ENCODE peak calls at places on chromosomes 6 and 20, in six cellular contexts. I is lower lobe of right lung, Z is pancreas, D is A673, E is uterus, C is spleen. Q is an unnamed sample.

GRCh38 chr20:35821807-35822242 is 50.0 kb downstream of the PHF20 start:
- DNase-seq in I (no peak), Z (no peak), D (no peak), E (no peak), C (no peak), Q (peak)

GRCh38 chr6:6234963-6235362 is 85.5 kb downstream of the F13A1 start:
- DNase-seq in I (no peak), Z (no peak), D (no peak), E (no peak), C (no peak), Q (no peak)

GRCh38 chr6:124131779-124132178 is 328.1 kb downstream of the NKAIN2 start:
- DNase-seq in I (no peak), Z (no peak), D (no peak), E (no peak), C (no peak), Q (no peak)

GRCh38 chr6:76771076-76771634 is 692.1 kb downstream of the HTR1B start:
- DNase-seq in I (no peak), Z (no peak), D (no peak), E (no peak), C (no peak), Q (no peak)

GRCh38 chr6:22906091-22906549 is 336.8 kb downstream of the HDGFL1 start:
- DNase-seq in I (no peak), Z (no peak), D (peak), E (no peak), C (no peak), Q (peak)

GRCh38 chr6:107656381-107656780 is 166.5 kb downstream of the SOBP start:
- DNase-seq in I (no peak), Z (no peak), D (no peak), E (no peak), C (no peak), Q (no peak)

GRCh38 chr6:51028271-51028670 is 209.6 kb downstream of the TFAP2B start:
- DNase-seq in I (no peak), Z (no peak), D (no peak), E (no peak), C (no peak), Q (peak)

GRCh38 chr20:44056010-44056698 is 130.8 kb downstream of the JPH2 start:
- DNase-seq in I (no peak), Z (no peak), D (peak), E (no peak), C (no peak), Q (no peak)

GRCh38 chr6:3312604-3313167 is 53.9 kb downstream of the PSMG4 start:
- DNase-seq in I (no peak), Z (no peak), D (no peak), E (peak), C (peak), Q (no peak)

GRCh38 chr6:86070151-86070550 is 427.5 kb upstream of the SYNCRIP start:
- DNase-seq in I (no peak), Z (no peak), D (no peak), E (no peak), C (no peak), Q (no peak)

GRCh38 chr6:33958208-33958862 is 154.5 kb upstream of the MLN start:
- DNase-seq in I (no peak), Z (no peak), D (peak), E (no peak), C (peak), Q (peak)
- TF ChIP-seq CTCF in I (no peak), Z (no peak), D (peak), E (no peak), C (no peak), Q (peak)

DNA sequence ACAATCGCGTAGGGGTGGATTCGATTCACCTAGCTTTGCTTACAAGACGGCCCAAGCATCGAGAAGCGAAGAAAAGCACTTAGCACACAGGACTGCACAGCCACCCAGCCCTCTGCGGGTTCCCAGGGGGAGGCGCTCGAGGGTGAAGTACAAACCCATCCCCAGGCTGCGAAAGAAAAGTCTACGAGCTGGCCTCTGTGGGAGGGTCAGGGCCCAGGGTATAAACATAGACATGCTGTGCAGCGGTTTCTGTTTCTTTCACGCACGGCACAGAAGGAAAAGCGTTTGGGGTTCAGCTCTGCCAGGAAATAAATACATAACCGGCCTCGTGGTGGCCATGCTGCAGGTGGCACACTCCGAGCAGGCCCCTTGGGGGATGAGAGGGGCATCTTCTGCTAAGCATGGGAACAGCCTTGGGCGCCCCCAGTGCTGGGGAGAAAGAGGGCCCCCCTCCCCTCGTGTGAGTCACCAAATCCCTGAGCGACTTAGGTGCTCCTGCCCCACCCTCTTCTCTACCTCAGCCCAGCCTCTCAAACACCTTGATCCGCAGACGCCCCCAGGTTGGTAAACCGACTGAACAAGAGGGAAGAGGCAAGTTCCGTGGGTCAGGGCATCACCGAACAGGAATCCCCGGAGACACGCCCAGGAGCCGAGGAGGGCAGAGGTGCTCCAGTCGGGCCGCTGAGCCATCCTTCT is 91.6 kb upstream of the RIPOR2 start:
- DNase-seq in I (peak), Z (no peak), D (no peak), E (no peak), C (peak), Q (no peak)
- TF ChIP-seq CTCF in I (peak), Z (no peak), D (no peak), E (no peak), C (peak), Q (no peak)

GRCh38 chr6:142886431-142887170 is 58.4 kb downstream of the HIVEP2 start:
- DNase-seq in I (no peak), Z (no peak), D (peak), E (no peak), C (no peak), Q (peak)
- TF ChIP-seq CTCF in I (peak), Z (no peak), D (peak), E (peak), C (peak), Q (peak)

GRCh38 chr6:160041608-160042007 is 72.7 kb downstream of the IGF2R start:
- DNase-seq in I (peak), Z (peak), D (no peak), E (no peak), C (no peak), Q (peak)
- TF ChIP-seq CTCF in I (no peak), Z (no peak), D (no peak), E (no peak), C (no peak), Q (peak)

Q was measured in fibroblast of mammary gland.